ENCODE peak calls at places on chromosome 21, in ten cellular contexts. R, M, F, J, O, G, A, P, B and N are unnamed samples.

GRCh38 chr21:41770901-41771624 is 4.2 kb upstream of the RIPK4 start:
- DNase-seq in R (no peak), M (no peak), F (no peak), J (no peak), O (no peak), G (no peak), A (no peak), P (no peak), B (no peak), N (no peak)

GRCh38 chr21:38817371-38818335 is 11.9 kb downstream of the ETS2 start:
- DNase-seq in R (no peak), M (no peak), F (no peak), J (no peak), O (no peak), G (no peak), A (no peak), P (no peak), B (no peak), N (no peak)

GRCh38 chr21:27425172-27425571 is 458.3 kb upstream of the ADAMTS5 start:
- DNase-seq in R (no peak), M (no peak), F (no peak), J (no peak), O (no peak), G (no peak), A (no peak), P (no peak), B (no peak), N (no peak)

GRCh38 chr21:24995206-24995605 is 612.1 kb downstream of the MRPL39 start:
- DNase-seq in R (no peak), M (no peak), F (no peak), J (no peak), O (no peak), G (no peak), A (no peak), P (no peak), B (no peak), N (no peak)

GRCh38 chr21:15755125-15755524 is 25.3 kb downstream of the USP25 start:
- DNase-seq in R (no peak), M (no peak), F (no peak), J (no peak), O (no peak), G (no peak), A (no peak), P (no peak), B (no peak), N (no peak)

GRCh38 chr21:36690637-36691538 is 8.0 kb upstream of the SIM2 start:
- DNase-seq in R (no peak), M (no peak), F (no peak), J (no peak), O (no peak), G (no peak), A (no peak), P (no peak), B (no peak), N (no peak)

GRCh38 chr21:32403201-32403701 is 9.3 kb upstream of the EVA1C start:
- DNase-seq in R (peak; percentile 29), M (peak; percentile 68), F (peak; percentile 28), J (peak; percentile 82), O (peak; percentile 63), G (no peak), A (peak; percentile 64), P (no peak), B (peak; percentile 81), N (peak; percentile 65)

GRCh38 chr21:14962217-14962616 is 102.6 kb downstream of the NRIP1 start:
- DNase-seq in R (no peak), M (no peak), F (no peak), J (no peak), O (no peak), G (no peak), A (no peak), P (no peak), B (no peak), N (no peak)

GRCh38 chr21:26686278-26686677 is 113.2 kb upstream of the CYYR1 start:
- DNase-seq in R (no peak), M (no peak), F (no peak), J (peak; percentile 20), O (no peak), G (no peak), A (peak; percentile 6), P (no peak), B (no peak), N (no peak)

GRCh38 chr21:38914531-38915385 is 109.0 kb downstream of the ETS2 start:
- DNase-seq in R (no peak), M (no peak), F (no peak), J (no peak), O (no peak), G (no peak), A (no peak), P (no peak), B (peak; percentile 66), N (no peak)